ENCODE peak calls at places on chromosome 3, in seven cellular contexts. J, N, O, E, F, Y and Z are unnamed samples.

GRCh38 chr3:23865595-23866396 is 51.0 kb downstream of the NKIRAS1 start:
- DNase-seq in E (peak; percentile 34), O (peak; percentile 27), F (no peak), J (no peak), N (no peak), Y (no peak), Z (peak; percentile 44)

GRCh38 chr3:126155819-126156218 is 24.6 kb downstream of the ALDH1L1 start:
- DNase-seq in F (no peak), Y (no peak), E (no peak), N (no peak), J (no peak), O (no peak), Z (no peak)

GRCh38 chr3:12193485-12194165 is 34.9 kb upstream of the TIMP4 start:
- DNase-seq in J (no peak), F (no peak), O (peak; percentile 57), E (no peak), N (no peak), Y (no peak), Z (peak; percentile 73)

GRCh38 chr3:39414421-39414907 is 7.9 kb downstream of the RPSA start:
- DNase-seq in O (peak; percentile 18), Y (no peak), N (no peak), E (no peak), F (no peak), J (no peak), Z (no peak)

GRCh38 chr3:186909078-186909853 is 21.1 kb upstream of the ST6GAL1 start:
- DNase-seq in Y (no peak), F (peak; percentile 38), J (no peak), N (peak; percentile 66), O (peak; percentile 24), E (peak; percentile 50), Z (no peak)

GRCh38 chr3:181561605-181562031 is 150.1 kb upstream of the SOX2 start:
- DNase-seq in Y (no peak), N (no peak), E (no peak), O (no peak), F (no peak), J (no peak), Z (no peak)

GRCh38 chr3:137770066-137770805 is 6.1 kb downstream of the SOX14 start:
- DNase-seq in Y (no peak), F (no peak), N (no peak), J (no peak), O (no peak), E (peak; percentile 40), Z (no peak)

GRCh38 chr3:155416500-155417118 is 123.1 kb upstream of the STRIT1 start:
- DNase-seq in J (no peak), E (no peak), F (no peak), O (no peak), Y (no peak), N (no peak), Z (no peak)

GRCh38 chr3:58180940-58181587 is 29.7 kb downstream of the DNASE1L3 start:
- DNase-seq in Y (no peak), E (no peak), O (no peak), J (no peak), N (no peak), F (no peak), Z (no peak)

GRCh38 chr3:71926242-71926560 is 141.3 kb upstream of the PROK2 start:
- DNase-seq in O (peak; percentile 65), J (no peak), Y (peak; percentile 36), F (peak; percentile 7), N (no peak), E (peak; percentile 70), Z (peak; percentile 77)

GRCh38 chr3:10531031-10531430 is 25.6 kb upstream of the ATP2B2 start:
- DNase-seq in F (no peak), O (no peak), Y (no peak), J (no peak), N (no peak), E (no peak), Z (no peak)